ENCODE peak calls at places on chromosomes 11 and 22, in five cellular contexts. L is K562, Z is A549, Q is HepG2, C is GM12878. R is an unnamed sample. For H3K4me1, the result is how much of the 10 kb centered on the place peaks cover.

GRCh38 chr11:8720868-8721739 is 38.5 kb downstream of the RPL27A start:
- DNase-seq in Q (no peak), C (no peak), Z (no peak), L (no peak), R (no peak)

GRCh38 chr11:104668797-104669463 is 229.3 kb downstream of the CASP12 start:
- DNase-seq in Q (peak), L (no peak), C (no peak), Z (peak), R (peak)

GRCh38 chr11:69413993-69414392 is 67.5 kb upstream of the LINC01488 start:
- DNase-seq in C (no peak), Q (no peak), L (no peak), Z (no peak), R (no peak)

GRCh38 chr22:23686416-23687024 is 4.3 kb upstream of the RGL4 start:
- DNase-seq in C (no peak), Z (no peak), Q (no peak), L (no peak), R (no peak)

GRCh38 chr11:57432714-57433163 is 5.8 kb upstream of the SLC43A3 start:
- DNase-seq in Z (no peak), L (peak), Q (no peak), C (no peak), R (no peak)

GRCh38 chr11:125750629-125751028 is 4.5 kb downstream of the PATE1 start:
- DNase-seq in Z (no peak), C (no peak), Q (no peak), L (no peak), R (no peak)

GRCh38 chr11:88544656-88545280 is 207.2 kb upstream of the CTSC start:
- DNase-seq in Q (no peak), Z (no peak), L (no peak), C (no peak), R (no peak)

GRCh38 chr11:61024938-61025818 is 53.7 kb downstream of the CD6 start:
- DNase-seq in L (no peak), Z (no peak), C (no peak), Q (no peak), R (no peak)

GRCh38 chr22:19429950-19430889 is 1.3 kb downstream of the HIRA start:
- DNase-seq in Q (peak), L (peak), C (no peak), Z (peak), R (peak)

GRCh38 chr22:49993649-49994360 is 18.8 kb downstream of the IL17REL start:
- DNase-seq in L (no peak), Z (no peak), Q (no peak), C (no peak), R (no peak)

GRCh38 chr11:102254047-102254446 is 63.2 kb upstream of the BIRC3 start:
- DNase-seq in Q (no peak), C (no peak), Z (peak), L (peak), R (no peak)

GRCh38 chr22:36461665-36462474 is 19.6 kb downstream of the TXN2 start:
- DNase-seq in Z (peak), L (no peak), Q (peak), C (no peak), R (peak)

GRCh38 chr11:12005476-12005875 is 3.0 kb downstream of the DKK3 start:
- DNase-seq in Q (no peak), L (no peak), Z (no peak), C (no peak), R (peak)

GRCh38 chr11:124898711-124899110 is 1.0 kb upstream of the ROBO4 start:
- DNase-seq in L (no peak), Q (peak), C (no peak), Z (no peak), R (peak)

GRCh38 chr11:126137146-126137545 is 74.3 kb downstream of the RPUSD4 start:
- DNase-seq in C (no peak), L (no peak), Q (no peak), Z (no peak), R (no peak)

GRCh38 chr11:363948-364761 is 5.1 kb upstream of the B4GALNT4 start:
- DNase-seq in Q (peak), Z (peak), L (no peak), C (no peak), R (peak)

GRCh38 chr22:27255580-27255979 is 546.0 kb downstream of the MN1 start:
- DNase-seq in Q (no peak), C (no peak), Z (no peak), L (no peak), R (no peak)

GRCh38 chr11:10715571-10715970 is 22.0 kb upstream of the IRAG1 start:
- DNase-seq in C (no peak), L (no peak), Z (no peak), Q (no peak), R (no peak)

GRCh38 chr11:133930767-133931448 is 25.9 kb downstream of the IGSF9B start:
- DNase-seq in L (peak), Z (peak), Q (peak), C (no peak), R (no peak)

GRCh38 chr22:28017859-28018258 is 98.8 kb upstream of the PITPNB start:
- DNase-seq in L (no peak), Z (no peak), Q (no peak), C (no peak), R (no peak)

GRCh38 chr22:20607157-20607907 is 99.9 kb downstream of the MED15 start:
- DNase-seq in C (no peak), L (no peak), Q (no peak), Z (no peak), R (no peak)

GRCh38 chr11:88827018-88827676 is 238.6 kb downstream of the GRM5 start:
- DNase-seq in L (no peak), Q (no peak), C (no peak), Z (peak), R (no peak)

GRCh38 chr22:40128989-40129388 is 48.7 kb upstream of the TNRC6B start:
- DNase-seq in L (no peak), Q (no peak), C (no peak), Z (no peak), R (no peak)

GRCh38 chr11:132051704-132052103 is 681.3 kb downstream of the NTM start:
- DNase-seq in Q (no peak), C (no peak), Z (no peak), L (no peak), R (no peak)

GRCh38 chr22:50274311-50274710 is 4.1 kb upstream of the MAPK11 start:
- DNase-seq in Q (peak), Z (peak), C (no peak), L (peak), R (peak)

GRCh38 chr11:34652191-34652958 is 31.5 kb downstream of the EHF start:
- DNase-seq in C (no peak), L (peak), Q (no peak), Z (no peak), R (no peak)

DNA sequence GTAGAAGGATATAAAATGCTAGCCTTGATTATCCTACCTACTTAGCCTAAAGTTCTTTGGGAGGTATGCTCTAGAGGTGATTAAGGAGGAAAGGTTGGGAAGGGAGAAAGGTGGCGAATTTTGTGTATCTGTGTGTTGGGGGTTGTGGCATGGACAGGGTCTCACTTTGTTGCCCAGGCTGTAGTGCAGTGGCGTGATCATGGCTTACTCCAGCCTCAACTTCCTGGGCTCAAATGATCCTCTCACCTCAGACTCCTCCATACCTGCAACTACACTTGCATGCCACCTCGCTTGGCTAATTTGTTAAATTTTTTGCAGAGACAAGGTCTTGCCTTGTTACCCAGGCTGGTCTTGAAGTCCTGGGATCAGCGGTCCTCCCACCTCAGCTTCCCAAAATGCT is 1094.8 kb downstream of the DLG2 start:
- DNase-seq in Q (no peak), Z (no peak), C (no peak), L (no peak), R (no peak)
- TF ChIP-seq CTCF in Q (no peak), Z (no peak), C (no peak), L (no peak), R (no peak)

DNA sequence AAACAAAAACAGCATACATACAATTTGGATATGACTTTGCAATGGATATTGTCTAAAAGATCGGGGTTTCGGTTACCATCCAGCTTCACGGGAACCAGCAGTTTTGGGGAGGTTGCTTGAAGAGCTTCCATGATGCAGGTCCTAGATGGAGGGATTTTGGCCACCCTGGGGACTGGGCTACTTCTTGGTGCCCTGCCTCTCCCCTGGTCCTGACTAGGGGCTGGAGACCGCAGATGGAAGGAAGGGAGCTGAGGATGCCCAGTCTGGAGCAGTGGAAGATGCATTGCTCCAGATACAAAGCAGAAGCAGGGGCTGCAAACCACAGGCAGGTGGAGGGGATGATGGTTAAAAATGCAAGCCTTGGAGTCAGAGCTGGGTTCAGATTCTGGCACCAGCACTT is 13.5 kb downstream of the SOX10 start:
- DNase-seq in Z (no peak), Q (no peak), C (no peak), L (no peak), R (no peak)
- TF ChIP-seq MYC in Z (no peak), Q (no peak), C (no peak), L (no peak), R (no peak)

GRCh38 chr11:73140213-73141030 is 1.7 kb downstream of the FCHSD2 start:
- DNase-seq in Z (peak), C (no peak), Q (no peak), L (no peak), R (peak)
- H3K4me1 ChIP-seq in Z (under half), C (under half), Q (half or more), L (under half), R (under half)

GRCh38 chr11:117945047-117945820 is 16.0 kb upstream of the TMPRSS13 start:
- DNase-seq in Q (no peak), C (no peak), L (no peak), Z (no peak), R (peak)

GRCh38 chr11:117944554-117944953 is 15.4 kb upstream of the TMPRSS13 start:
- DNase-seq in L (no peak), Z (no peak), C (no peak), Q (no peak), R (no peak)

GRCh38 chr11:117949062-117949461 is 19.9 kb upstream of the TMPRSS13 start:
- DNase-seq in C (no peak), Q (no peak), Z (no peak), L (no peak), R (no peak)

GRCh38 chr11:117946196-117946841 is 17.1 kb upstream of the TMPRSS13 start:
- DNase-seq in C (no peak), Z (no peak), L (no peak), Q (no peak), R (no peak)

GRCh38 chr11:117946842-117947526 is 17.8 kb upstream of the TMPRSS13 start:
- DNase-seq in Q (peak), Z (peak), C (no peak), L (peak), R (peak)
- TF ChIP-seq CTCF in Q (peak), Z (peak), C (peak), L (peak), R (peak)

GRCh38 chr22:29767289-29768051 is at the start of gene UQCR10:
- DNase-seq in Q (peak), C (no peak), L (peak), Z (peak), R (no peak)

GRCh38 chr22:29769723-29770321 is 2.7 kb downstream of the UQCR10 start:
- DNase-seq in L (no peak), Q (peak), C (no peak), Z (no peak), R (no peak)

GRCh38 chr22:29766632-29767288 is at the start of gene ZMAT5:
- DNase-seq in Q (peak), Z (peak), C (peak), L (peak), R (peak)

GRCh38 chr22:29768052-29768680 is 997 bp downstream of the UQCR10 start:
- DNase-seq in L (no peak), Q (no peak), Z (no peak), C (no peak), R (no peak)

GRCh38 chr22:29765905-29766631 is 739 bp downstream of the ZMAT5 start:
- DNase-seq in Q (peak), C (no peak), L (peak), Z (no peak), R (no peak)
- TF ChIP-seq MYC in Q (no peak), C (no peak), L (no peak), Z (no peak), R (no peak)

DNA sequence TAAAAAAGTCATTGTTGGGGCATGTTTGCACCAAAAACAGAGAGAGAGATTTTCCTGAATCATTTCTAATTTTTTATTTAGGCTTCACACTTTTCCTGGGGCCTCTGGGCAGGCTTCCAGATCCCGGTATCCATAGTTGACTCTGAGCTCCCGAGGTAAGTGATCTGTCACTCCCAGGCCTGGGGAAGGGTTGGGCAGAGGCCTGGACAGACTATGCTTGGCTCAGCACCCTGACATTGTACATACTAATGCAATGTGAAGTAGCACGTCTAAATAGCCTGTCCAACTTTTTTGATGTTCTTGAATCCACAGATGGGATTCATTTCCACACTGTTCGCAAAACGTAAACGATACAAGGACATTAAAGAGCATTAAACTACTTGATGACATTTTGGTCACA is 514.4 kb downstream of the SOX6 start:
- DNase-seq in Q (no peak), L (no peak), C (no peak), Z (no peak), R (no peak)
- H3K4me1 ChIP-seq in Q (under half), L (under half), C (under half), Z (under half), R (under half)

R was measured in endothelial cell of umbilical vein.